ENCODE peak calls at places on chromosomes 13 and 19, in nine cellular contexts. One of them, this sample, is unnamed. For H3K36me3, the result is how much of the 10 kb centered on the place peaks cover.

GRCh38 chr13:31965361-31966066 is 66.1 kb upstream of the FRY start:
- DNase-seq in endodermal cell: no peak
- DNase-seq in cardiac muscle cell: peak
- DNase-seq in naive thymus-derived CD4-positive, alpha-beta T cell: no peak
- DNase-seq in stomach: no peak
- DNase-seq in breast epithelium: no peak
- DNase-seq in heart right ventricle: no peak
- DNase-seq in SJCRH30: no peak
- DNase-seq in left ventricle myocardium inferior: no peak
- DNase-seq in this sample: no peak

GRCh38 chr19:35355851-35356460 is 2.3 kb upstream of the FFAR3 start:
- DNase-seq in left ventricle myocardium inferior: no peak
- DNase-seq in breast epithelium: peak
- DNase-seq in stomach: no peak
- DNase-seq in naive thymus-derived CD4-positive, alpha-beta T cell: no peak
- DNase-seq in SJCRH30: no peak
- DNase-seq in cardiac muscle cell: peak
- DNase-seq in heart right ventricle: no peak
- DNase-seq in endodermal cell: peak
- DNase-seq in this sample: no peak

GRCh38 chr13:30318026-30318425 is 10.7 kb upstream of the KATNAL1 start:
- DNase-seq in left ventricle myocardium inferior: no peak
- DNase-seq in cardiac muscle cell: peak
- DNase-seq in heart right ventricle: no peak
- DNase-seq in breast epithelium: no peak
- DNase-seq in endodermal cell: no peak
- DNase-seq in naive thymus-derived CD4-positive, alpha-beta T cell: no peak
- DNase-seq in SJCRH30: no peak
- DNase-seq in stomach: no peak
- DNase-seq in this sample: no peak

GRCh38 chr19:18675779-18676178 is 7.7 kb upstream of the CRTC1 start:
- DNase-seq in stomach: no peak
- DNase-seq in heart right ventricle: no peak
- DNase-seq in endodermal cell: peak
- DNase-seq in left ventricle myocardium inferior: no peak
- DNase-seq in SJCRH30: no peak
- DNase-seq in naive thymus-derived CD4-positive, alpha-beta T cell: peak
- DNase-seq in breast epithelium: no peak
- DNase-seq in cardiac muscle cell: peak
- DNase-seq in this sample: no peak

GRCh38 chr19:14979136-14979497 is 547 bp downstream of the SLC1A6 start:
- DNase-seq in endodermal cell: peak
- DNase-seq in naive thymus-derived CD4-positive, alpha-beta T cell: no peak
- DNase-seq in heart right ventricle: no peak
- DNase-seq in cardiac muscle cell: no peak
- DNase-seq in left ventricle myocardium inferior: no peak
- DNase-seq in stomach: no peak
- DNase-seq in SJCRH30: no peak
- DNase-seq in breast epithelium: no peak
- DNase-seq in this sample: no peak

GRCh38 chr19:3548594-3548993 is 8.8 kb downstream of the MFSD12 start:
- DNase-seq in breast epithelium: no peak
- DNase-seq in cardiac muscle cell: no peak
- DNase-seq in naive thymus-derived CD4-positive, alpha-beta T cell: no peak
- DNase-seq in SJCRH30: no peak
- DNase-seq in heart right ventricle: no peak
- DNase-seq in left ventricle myocardium inferior: no peak
- DNase-seq in endodermal cell: no peak
- DNase-seq in stomach: no peak
- DNase-seq in this sample: no peak

GRCh38 chr13:67137044-67137735 is 92.9 kb downstream of the PCDH9 start:
- DNase-seq in left ventricle myocardium inferior: no peak
- DNase-seq in endodermal cell: no peak
- DNase-seq in cardiac muscle cell: peak
- DNase-seq in SJCRH30: no peak
- DNase-seq in stomach: no peak
- DNase-seq in naive thymus-derived CD4-positive, alpha-beta T cell: no peak
- DNase-seq in breast epithelium: no peak
- DNase-seq in heart right ventricle: no peak
- DNase-seq in this sample: no peak

GRCh38 chr13:97211357-97211756 is 10.8 kb upstream of the MBNL2 start:
- DNase-seq in cardiac muscle cell: no peak
- DNase-seq in SJCRH30: no peak
- DNase-seq in naive thymus-derived CD4-positive, alpha-beta T cell: no peak
- DNase-seq in breast epithelium: no peak
- DNase-seq in heart right ventricle: no peak
- DNase-seq in stomach: no peak
- DNase-seq in left ventricle myocardium inferior: no peak
- DNase-seq in endodermal cell: no peak
- DNase-seq in this sample: no peak

GRCh38 chr13:94249512-94249911 is 230.0 kb downstream of the DCT start:
- DNase-seq in endodermal cell: peak
- DNase-seq in cardiac muscle cell: peak
- DNase-seq in SJCRH30: peak
- DNase-seq in breast epithelium: no peak
- DNase-seq in naive thymus-derived CD4-positive, alpha-beta T cell: no peak
- DNase-seq in stomach: no peak
- DNase-seq in heart right ventricle: no peak
- DNase-seq in left ventricle myocardium inferior: no peak
- DNase-seq in this sample: no peak

GRCh38 chr13:79917628-79918027 is 423.3 kb downstream of the SPRY2 start:
- DNase-seq in left ventricle myocardium inferior: no peak
- DNase-seq in naive thymus-derived CD4-positive, alpha-beta T cell: no peak
- DNase-seq in heart right ventricle: no peak
- DNase-seq in SJCRH30: no peak
- DNase-seq in cardiac muscle cell: no peak
- DNase-seq in endodermal cell: no peak
- DNase-seq in breast epithelium: no peak
- DNase-seq in stomach: no peak
- DNase-seq in this sample: no peak

GRCh38 chr13:40109324-40109958 is 454.0 kb downstream of the COG6 start:
- DNase-seq in endodermal cell: no peak
- DNase-seq in breast epithelium: no peak
- DNase-seq in cardiac muscle cell: peak
- DNase-seq in SJCRH30: no peak
- DNase-seq in heart right ventricle: no peak
- DNase-seq in naive thymus-derived CD4-positive, alpha-beta T cell: no peak
- DNase-seq in left ventricle myocardium inferior: no peak
- DNase-seq in stomach: no peak
- DNase-seq in this sample: no peak

GRCh38 chr19:4844348-4845179 is 13.1 kb upstream of the TICAM1 start:
- DNase-seq in heart right ventricle: peak
- DNase-seq in stomach: no peak
- DNase-seq in SJCRH30: no peak
- DNase-seq in breast epithelium: no peak
- DNase-seq in cardiac muscle cell: peak
- DNase-seq in naive thymus-derived CD4-positive, alpha-beta T cell: no peak
- DNase-seq in endodermal cell: no peak
- DNase-seq in left ventricle myocardium inferior: peak
- DNase-seq in this sample: no peak
- H3K36me3 ChIP-seq in heart right ventricle: under half
- H3K36me3 ChIP-seq in stomach: half or more
- H3K36me3 ChIP-seq in SJCRH30: under half
- H3K36me3 ChIP-seq in breast epithelium: under half
- H3K36me3 ChIP-seq in cardiac muscle cell: under half
- H3K36me3 ChIP-seq in naive thymus-derived CD4-positive, alpha-beta T cell: under half
- H3K36me3 ChIP-seq in endodermal cell: half or more
- H3K36me3 ChIP-seq in left ventricle myocardium inferior: half or more
- H3K36me3 ChIP-seq in this sample: under half

GRCh38 chr19:11236324-11237301 is 2.8 kb upstream of the ANGPTL8 start:
- DNase-seq in SJCRH30: no peak
- DNase-seq in naive thymus-derived CD4-positive, alpha-beta T cell: no peak
- DNase-seq in endodermal cell: no peak
- DNase-seq in stomach: no peak
- DNase-seq in cardiac muscle cell: no peak
- DNase-seq in left ventricle myocardium inferior: no peak
- DNase-seq in breast epithelium: no peak
- DNase-seq in heart right ventricle: no peak
- DNase-seq in this sample: no peak

GRCh38 chr19:11234486-11235075 is 4.8 kb upstream of the ANGPTL8 start:
- DNase-seq in breast epithelium: no peak
- DNase-seq in left ventricle myocardium inferior: no peak
- DNase-seq in stomach: no peak
- DNase-seq in endodermal cell: no peak
- DNase-seq in naive thymus-derived CD4-positive, alpha-beta T cell: no peak
- DNase-seq in SJCRH30: no peak
- DNase-seq in heart right ventricle: no peak
- DNase-seq in cardiac muscle cell: no peak
- DNase-seq in this sample: no peak

GRCh38 chr19:11230621-11231386 is 8.6 kb upstream of the ANGPTL8 start:
- DNase-seq in naive thymus-derived CD4-positive, alpha-beta T cell: no peak
- DNase-seq in endodermal cell: no peak
- DNase-seq in breast epithelium: no peak
- DNase-seq in cardiac muscle cell: no peak
- DNase-seq in left ventricle myocardium inferior: no peak
- DNase-seq in stomach: no peak
- DNase-seq in heart right ventricle: no peak
- DNase-seq in SJCRH30: no peak
- DNase-seq in this sample: no peak

GRCh38 chr19:11233073-11233472 is 6.3 kb upstream of the ANGPTL8 start:
- DNase-seq in stomach: no peak
- DNase-seq in heart right ventricle: no peak
- DNase-seq in cardiac muscle cell: no peak
- DNase-seq in left ventricle myocardium inferior: no peak
- DNase-seq in breast epithelium: no peak
- DNase-seq in SJCRH30: no peak
- DNase-seq in endodermal cell: no peak
- DNase-seq in naive thymus-derived CD4-positive, alpha-beta T cell: no peak
- DNase-seq in this sample: no peak

DNA sequence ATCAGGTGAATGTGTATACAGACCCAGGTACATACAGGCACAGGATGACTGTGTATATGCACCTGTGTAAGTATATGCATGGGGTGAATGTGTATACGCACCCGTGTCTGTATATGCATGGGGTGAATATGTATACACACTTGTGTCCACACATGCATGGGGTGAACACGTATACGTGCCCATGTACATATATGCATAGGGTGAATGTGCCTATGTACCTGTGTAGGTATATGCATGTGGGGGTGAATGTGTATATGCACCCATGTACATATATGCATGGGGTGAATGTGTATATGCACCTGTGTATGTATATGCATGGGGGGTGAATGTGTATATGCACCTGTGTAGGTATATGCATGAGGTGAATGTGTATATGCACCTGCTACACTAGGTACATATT is 6.9 kb upstream of the ANGPTL8 start:
- DNase-seq in heart right ventricle: no peak
- DNase-seq in breast epithelium: no peak
- DNase-seq in SJCRH30: no peak
- DNase-seq in stomach: no peak
- DNase-seq in cardiac muscle cell: no peak
- DNase-seq in naive thymus-derived CD4-positive, alpha-beta T cell: no peak
- DNase-seq in left ventricle myocardium inferior: no peak
- DNase-seq in endodermal cell: no peak
- DNase-seq in this sample: no peak
- H3K36me3 ChIP-seq in heart right ventricle: under half
- H3K36me3 ChIP-seq in breast epithelium: under half
- H3K36me3 ChIP-seq in SJCRH30: under half
- H3K36me3 ChIP-seq in stomach: half or more
- H3K36me3 ChIP-seq in cardiac muscle cell: under half
- H3K36me3 ChIP-seq in naive thymus-derived CD4-positive, alpha-beta T cell: under half
- H3K36me3 ChIP-seq in left ventricle myocardium inferior: half or more
- H3K36me3 ChIP-seq in endodermal cell: under half
- H3K36me3 ChIP-seq in this sample: under half

GRCh38 chr13:33110386-33110712 is 94.1 kb downstream of the KL start:
- DNase-seq in heart right ventricle: no peak
- DNase-seq in endodermal cell: no peak
- DNase-seq in naive thymus-derived CD4-positive, alpha-beta T cell: no peak
- DNase-seq in SJCRH30: no peak
- DNase-seq in left ventricle myocardium inferior: no peak
- DNase-seq in cardiac muscle cell: no peak
- DNase-seq in stomach: no peak
- DNase-seq in breast epithelium: no peak
- DNase-seq in this sample: no peak
- H3K36me3 ChIP-seq in heart right ventricle: under half
- H3K36me3 ChIP-seq in endodermal cell: under half
- H3K36me3 ChIP-seq in naive thymus-derived CD4-positive, alpha-beta T cell: under half
- H3K36me3 ChIP-seq in SJCRH30: half or more
- H3K36me3 ChIP-seq in left ventricle myocardium inferior: half or more
- H3K36me3 ChIP-seq in cardiac muscle cell: under half
- H3K36me3 ChIP-seq in stomach: half or more
- H3K36me3 ChIP-seq in breast epithelium: under half
- H3K36me3 ChIP-seq in this sample: under half

GRCh38 chr19:56880592-56881190 is 40.2 kb upstream of the PEG3 start:
- DNase-seq in left ventricle myocardium inferior: no peak
- DNase-seq in stomach: no peak
- DNase-seq in endodermal cell: no peak
- DNase-seq in cardiac muscle cell: no peak
- DNase-seq in breast epithelium: no peak
- DNase-seq in naive thymus-derived CD4-positive, alpha-beta T cell: no peak
- DNase-seq in heart right ventricle: no peak
- DNase-seq in SJCRH30: no peak
- DNase-seq in this sample: no peak
- H3K36me3 ChIP-seq in left ventricle myocardium inferior: under half
- H3K36me3 ChIP-seq in stomach: under half
- H3K36me3 ChIP-seq in endodermal cell: under half
- H3K36me3 ChIP-seq in cardiac muscle cell: under half
- H3K36me3 ChIP-seq in breast epithelium: under half
- H3K36me3 ChIP-seq in naive thymus-derived CD4-positive, alpha-beta T cell: under half
- H3K36me3 ChIP-seq in heart right ventricle: under half
- H3K36me3 ChIP-seq in SJCRH30: under half
- H3K36me3 ChIP-seq in this sample: under half

DNA sequence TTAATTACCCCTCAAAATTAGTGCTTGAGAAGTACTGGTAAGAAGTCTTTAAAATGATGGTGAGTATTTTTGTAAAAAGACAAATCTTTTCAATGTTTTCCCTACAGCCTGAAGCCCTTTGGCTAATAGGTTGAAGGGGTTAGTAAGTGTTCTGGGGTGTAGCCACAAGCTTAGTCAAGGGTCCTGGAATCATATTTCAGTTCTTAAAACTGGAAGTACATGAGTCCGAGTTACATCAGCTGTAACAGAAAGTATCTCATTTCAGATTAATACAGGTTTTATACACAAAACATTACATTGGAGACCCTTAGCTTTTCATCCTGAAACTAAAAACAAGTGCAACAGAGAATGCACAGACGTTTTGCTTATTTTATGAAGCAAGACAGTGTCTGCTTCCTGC is 52.7 kb upstream of the TEX29 start:
- DNase-seq in endodermal cell: no peak
- DNase-seq in naive thymus-derived CD4-positive, alpha-beta T cell: no peak
- DNase-seq in SJCRH30: no peak
- DNase-seq in stomach: no peak
- DNase-seq in heart right ventricle: no peak
- DNase-seq in left ventricle myocardium inferior: no peak
- DNase-seq in cardiac muscle cell: no peak
- DNase-seq in breast epithelium: no peak
- DNase-seq in this sample: no peak
- H3K36me3 ChIP-seq in endodermal cell: under half
- H3K36me3 ChIP-seq in naive thymus-derived CD4-positive, alpha-beta T cell: under half
- H3K36me3 ChIP-seq in SJCRH30: under half
- H3K36me3 ChIP-seq in stomach: half or more
- H3K36me3 ChIP-seq in heart right ventricle: under half
- H3K36me3 ChIP-seq in left ventricle myocardium inferior: under half
- H3K36me3 ChIP-seq in cardiac muscle cell: under half
- H3K36me3 ChIP-seq in breast epithelium: under half
- H3K36me3 ChIP-seq in this sample: under half

GRCh38 chr19:7931221-7932061 is 5.5 kb upstream of the CTXN1 start:
- DNase-seq in naive thymus-derived CD4-positive, alpha-beta T cell: no peak
- DNase-seq in SJCRH30: no peak
- DNase-seq in heart right ventricle: no peak
- DNase-seq in stomach: no peak
- DNase-seq in cardiac muscle cell: no peak
- DNase-seq in left ventricle myocardium inferior: no peak
- DNase-seq in breast epithelium: no peak
- DNase-seq in endodermal cell: no peak
- DNase-seq in this sample: no peak
- H3K36me3 ChIP-seq in naive thymus-derived CD4-positive, alpha-beta T cell: under half
- H3K36me3 ChIP-seq in SJCRH30: under half
- H3K36me3 ChIP-seq in heart right ventricle: half or more
- H3K36me3 ChIP-seq in stomach: half or more
- H3K36me3 ChIP-seq in cardiac muscle cell: under half
- H3K36me3 ChIP-seq in left ventricle myocardium inferior: half or more
- H3K36me3 ChIP-seq in breast epithelium: under half
- H3K36me3 ChIP-seq in endodermal cell: half or more
- H3K36me3 ChIP-seq in this sample: half or more

This sample was measured in thoracic aorta.